ENCODE peak calls at places on chromosomes 2 and 18, in eight cellular contexts. G is right atrium auricular region; P is adipocyte; O is K562; T is naive thymus-derived CD4-positive, alpha-beta T cell; K is A549; X is heart left ventricle; D is colonic mucosa. A is an unnamed sample.

GRCh38 chr18:44556296-44556695 is 124.4 kb upstream of the SETBP1 start:
- DNase-seq in G (no peak), P (no peak), O (no peak), T (no peak), K (no peak), X (no peak), D (no peak), A (no peak)

GRCh38 chr2:235896061-235896460 is 272.1 kb downstream of the GBX2 start:
- DNase-seq in G (no peak), P (no peak), O (no peak), T (no peak), K (no peak), X (no peak), D (no peak), A (no peak)

GRCh38 chr18:7856733-7857132 is 289.6 kb downstream of the PTPRM start:
- DNase-seq in G (no peak), P (peak; percentile 25), O (no peak), T (no peak), K (no peak), X (no peak), D (no peak), A (no peak)

GRCh38 chr18:12336887-12337286 is 28.8 kb downstream of the TUBB6 start:
- DNase-seq in G (no peak), P (peak; percentile 34), O (no peak), T (no peak), K (no peak), X (no peak), D (no peak), A (no peak)

GRCh38 chr18:35138773-35139172 is 97.6 kb downstream of the MAPRE2 start:
- DNase-seq in G (no peak), P (no peak), O (no peak), T (no peak), K (no peak), X (no peak), D (no peak), A (no peak)

GRCh38 chr2:112757265-112757664 is 7.1 kb downstream of the CKAP2L start:
- DNase-seq in G (no peak), P (no peak), O (no peak), T (no peak), K (no peak), X (no peak), D (no peak), A (no peak)

GRCh38 chr2:172090947-172091625 is 5.8 kb downstream of the DLX1 start:
- DNase-seq in G (no peak), P (no peak), O (no peak), T (no peak), K (no peak), X (no peak), D (no peak), A (no peak)

GRCh38 chr2:122663737-122664136 is 908.3 kb downstream of the TSN start:
- DNase-seq in G (no peak), P (no peak), O (no peak), T (no peak), K (no peak), X (no peak), D (no peak), A (no peak)

GRCh38 chr2:695111-695510 is 17.9 kb upstream of the TMEM18 start:
- DNase-seq in G (no peak), P (no peak), O (no peak), T (no peak), K (no peak), X (no peak), D (no peak), A (no peak)

GRCh38 chr2:112459372-112459771 is 22.6 kb upstream of the TTL start:
- DNase-seq in G (no peak), P (no peak), O (no peak), T (no peak), K (no peak), X (no peak), D (no peak), A (no peak)

GRCh38 chr18:77676901-77677300 is 427.3 kb downstream of the GALR1 start:
- DNase-seq in G (no peak), P (no peak), O (no peak), T (no peak), K (no peak), X (no peak), D (no peak), A (no peak)

GRCh38 chr2:192718340-192718739 is 523.6 kb upstream of the TMEFF2 start:
- DNase-seq in G (no peak), P (no peak), O (no peak), T (no peak), K (no peak), X (no peak), D (no peak), A (no peak)

GRCh38 chr2:9342659-9343058 is 80.7 kb downstream of the ITGB1BP1 start:
- DNase-seq in G (no peak), P (no peak), O (no peak), T (no peak), K (no peak), X (no peak), D (no peak), A (no peak)

GRCh38 chr2:196167666-196168065 is 3.7 kb downstream of the STK17B start:
- DNase-seq in G (no peak), P (no peak), O (no peak), T (no peak), K (no peak), X (no peak), D (no peak), A (no peak)

GRCh38 chr2:220687231-220687843 is 884.8 kb downstream of the EPHA4 start:
- DNase-seq in G (peak; percentile 82), P (peak; percentile 89), O (peak; percentile 30), T (peak; percentile 45), K (peak; percentile 16), X (peak; percentile 65), D (peak; percentile 69), A (peak; percentile 51)

GRCh38 chr18:56995579-56996194 is 151.2 kb upstream of the BOD1L2 start:
- DNase-seq in G (no peak), P (no peak), O (no peak), T (no peak), K (no peak), X (no peak), D (no peak), A (peak; percentile 23)

GRCh38 chr2:43818761-43819160 is 19.9 kb downstream of the ABCG5 start:
- DNase-seq in G (peak; percentile 66), P (peak; percentile 22), O (peak; percentile 31), T (no peak), K (no peak), X (no peak), D (peak; percentile 81), A (peak; percentile 72)

GRCh38 chr2:108414256-108414876 is 34.6 kb upstream of the GCC2 start:
- DNase-seq in G (no peak), P (no peak), O (peak; percentile 33), T (no peak), K (no peak), X (no peak), D (no peak), A (no peak)

GRCh38 chr2:207352978-207353377 is 176.8 kb upstream of the CREB1 start:
- DNase-seq in G (no peak), P (no peak), O (peak; percentile 14), T (no peak), K (no peak), X (no peak), D (no peak), A (peak; percentile 14)

GRCh38 chr2:180705551-180705950 is 274.9 kb upstream of the UBE2E3 start:
- DNase-seq in G (no peak), P (no peak), O (no peak), T (no peak), K (no peak), X (no peak), D (no peak), A (no peak)

GRCh38 chr2:215830313-215830712 is 183.0 kb downstream of the MREG start:
- DNase-seq in G (peak; percentile 85), P (peak; percentile 65), O (peak; percentile 64), T (no peak), K (no peak), X (no peak), D (peak; percentile 56), A (no peak)

GRCh38 chr2:128062571-128062970 is 28.4 kb upstream of the UGGT1 start:
- DNase-seq in G (no peak), P (no peak), O (no peak), T (no peak), K (no peak), X (no peak), D (no peak), A (no peak)

GRCh38 chr2:27992787-27993747 is 102.5 kb downstream of the BABAM2 start:
- DNase-seq in G (no peak), P (peak; percentile 61), O (no peak), T (no peak), K (peak; percentile 68), X (no peak), D (no peak), A (no peak)

GRCh38 chr2:154452471-154452870 is 246.0 kb upstream of the KCNJ3 start:
- DNase-seq in G (no peak), P (no peak), O (no peak), T (no peak), K (no peak), X (no peak), D (no peak), A (no peak)
- H3K4me1 ChIP-seq in G (no peaks in the 10 kb centered on the region), P (peaks cover 11% of the 10 kb centered on the region), O (no peaks in the 10 kb centered on the region), T (no peaks in the 10 kb centered on the region), K (peaks cover 40% of the 10 kb centered on the region), X (no peaks in the 10 kb centered on the region), D (no peaks in the 10 kb centered on the region), A (peaks cover 5% of the 10 kb centered on the region)

DNA sequence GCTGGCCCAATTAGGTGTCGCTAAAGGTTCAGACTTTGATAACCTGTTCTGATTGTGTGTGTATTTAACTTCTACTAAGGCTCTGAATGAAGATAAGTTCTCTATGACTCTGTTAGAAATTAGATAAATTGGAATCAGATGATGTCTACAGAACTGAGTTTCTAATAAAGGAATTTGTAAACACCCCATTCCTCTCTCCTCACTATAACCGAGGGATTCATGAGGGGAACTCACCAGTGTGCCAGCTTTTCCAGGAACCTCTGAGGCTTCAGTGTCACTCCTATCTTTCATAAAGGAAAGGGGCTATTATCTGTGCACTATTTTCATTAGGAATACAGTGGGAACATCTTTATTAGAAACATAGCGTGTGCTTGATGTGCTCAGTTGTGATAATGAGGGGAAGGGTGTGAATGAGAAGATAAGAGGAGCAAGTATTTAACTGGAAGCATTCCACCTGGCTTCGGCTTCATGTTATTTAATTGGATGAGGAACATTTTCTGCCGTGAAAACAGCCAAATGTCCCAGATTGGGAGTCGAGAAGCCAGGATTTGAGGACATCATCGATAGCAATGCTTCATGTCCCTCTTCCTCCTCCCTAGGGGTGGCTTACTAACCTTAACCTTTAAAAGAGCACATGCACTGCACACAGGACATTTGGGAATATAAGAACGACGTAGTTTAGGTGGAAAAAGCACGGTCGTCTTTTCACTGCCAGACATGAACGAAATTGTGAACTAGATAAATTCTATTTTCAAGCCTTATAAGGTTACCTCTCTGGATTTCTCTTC is 84.8 kb upstream of the TCF4 start:
- DNase-seq in G (no peak), P (no peak), O (no peak), T (no peak), K (no peak), X (no peak), D (no peak), A (no peak)
- H3K4me1 ChIP-seq in G (peaks cover 16% of the 10 kb centered on the region), P (peaks cover 16% of the 10 kb centered on the region), O (peaks cover 4% of the 10 kb centered on the region), T (no peaks in the 10 kb centered on the region), K (no peaks in the 10 kb centered on the region), X (peaks cover 12% of the 10 kb centered on the region), D (no peaks in the 10 kb centered on the region), A (no peaks in the 10 kb centered on the region)

GRCh38 chr2:223947711-223948205 is 2.6 kb upstream of the WDFY1 start:
- DNase-seq in G (no peak), P (no peak), O (no peak), T (no peak), K (no peak), X (no peak), D (no peak), A (no peak)
- H3K4me1 ChIP-seq in G (peaks cover 21% of the 10 kb centered on the region), P (peaks cover 7% of the 10 kb centered on the region), O (peaks cover 25% of the 10 kb centered on the region), T (peaks cover 13% of the 10 kb centered on the region), K (peaks cover 9% of the 10 kb centered on the region), X (peaks cover 16% of the 10 kb centered on the region), D (peaks cover 6% of the 10 kb centered on the region), A (peaks cover 26% of the 10 kb centered on the region)

GRCh38 chr2:104849618-104850097 is 4.3 kb upstream of the POU3F3 start:
- DNase-seq in G (no peak), P (peak; percentile 90), O (peak; percentile 51), T (peak; percentile 50), K (no peak), X (peak; percentile 67), D (peak; percentile 61), A (peak; percentile 61)
- H3K4me1 ChIP-seq in G (peaks cover 41% of the 10 kb centered on the region), P (peaks cover 9% of the 10 kb centered on the region), O (no peaks in the 10 kb centered on the region), T (no peaks in the 10 kb centered on the region), K (peaks cover 6% of the 10 kb centered on the region), X (peaks cover 19% of the 10 kb centered on the region), D (peaks cover 12% of the 10 kb centered on the region), A (peaks cover 23% of the 10 kb centered on the region)

A was measured in mucosa of descending colon.